ENCODE peak calls at places on chromosomes 3 and 15, in nine cellular contexts. Q is stimulated activated CD4-positive, alpha-beta T cell treated with anti-CD3 and anti-CD28 coated beads, Interleukin-2, amount 100 ng/mL, for 24 hours; S is fibroblast of the aortic adventitia; D is AG04450; F is NAMALWA; W is CD4-positive, CD25-positive, alpha-beta regulatory T cell; P is T-helper 2 cell; N is naive thymus-derived CD8-positive, alpha-beta T cell; J is ovary. V is an unnamed sample.

GRCh38 chr3:48067271-48067670 is 51.1 kb upstream of the MAP4 start:
- DNase-seq in Q (no peak), S (no peak), D (no peak), F (no peak), W (no peak), P (no peak), N (no peak), J (no peak), V (no peak)

GRCh38 chr15:58934114-58934447 is 602 bp upstream of the SLTM start:
- DNase-seq in Q (no peak), S (no peak), D (no peak), F (no peak), W (no peak), P (no peak), N (no peak), J (no peak), V (no peak)

GRCh38 chr3:73625124-73625665 is 454 bp upstream of the PDZRN3 start:
- DNase-seq in Q (no peak), S (peak), D (no peak), F (no peak), W (no peak), P (no peak), N (no peak), J (peak), V (no peak)

GRCh38 chr3:26622634-26623408 is at the start of gene LRRC3B:
- DNase-seq in Q (no peak), S (no peak), D (no peak), F (no peak), W (no peak), P (no peak), N (no peak), J (no peak), V (no peak)

GRCh38 chr3:133277813-133278212 is 122.0 kb upstream of the BFSP2 start:
- DNase-seq in Q (no peak), S (peak), D (no peak), F (no peak), W (no peak), P (no peak), N (no peak), J (no peak), V (no peak)

GRCh38 chr3:155352900-155353490 is 59.5 kb upstream of the STRIT1 start:
- DNase-seq in Q (no peak), S (peak), D (no peak), F (peak), W (no peak), P (no peak), N (no peak), J (no peak), V (no peak)

GRCh38 chr3:27721717-27722564 is at the start of gene EOMES:
- DNase-seq in Q (peak), S (peak), D (no peak), F (no peak), W (peak), P (peak), N (peak), J (no peak), V (no peak)

GRCh38 chr3:108030915-108031425 is 59.9 kb downstream of the CD47 start:
- DNase-seq in Q (no peak), S (no peak), D (no peak), F (no peak), W (no peak), P (no peak), N (no peak), J (no peak), V (no peak)

GRCh38 chr15:39195988-39196486 is 384.8 kb upstream of the THBS1 start:
- DNase-seq in Q (no peak), S (peak), D (no peak), F (peak), W (no peak), P (no peak), N (no peak), J (no peak), V (no peak)

GRCh38 chr15:29093696-29094343 is 175.8 kb downstream of the NSMCE3 start:
- DNase-seq in Q (no peak), S (no peak), D (no peak), F (no peak), W (no peak), P (no peak), N (no peak), J (no peak), V (no peak)

GRCh38 chr3:57164606-57165573 is at the start of gene IL17RD:
- DNase-seq in Q (peak), S (peak), D (peak), F (peak), W (peak), P (no peak), N (peak), J (peak), V (peak)

GRCh38 chr15:92097473-92098178 is 244.1 kb downstream of the SLCO3A1 start:
- DNase-seq in Q (peak), S (peak), D (peak), F (peak), W (peak), P (peak), N (peak), J (no peak), V (peak)

GRCh38 chr3:101070260-101071121 is 77.3 kb upstream of the ABI3BP start:
- DNase-seq in Q (peak), S (no peak), D (no peak), F (peak), W (peak), P (peak), N (peak), J (peak), V (no peak)

GRCh38 chr3:135155228-135155627 is 360.2 kb downstream of the EPHB1 start:
- DNase-seq in Q (no peak), S (no peak), D (no peak), F (no peak), W (no peak), P (no peak), N (no peak), J (no peak), V (no peak)

GRCh38 chr3:13452490-13453335 is 27.4 kb upstream of the HDAC11 start:
- DNase-seq in Q (peak), S (peak), D (peak), F (peak), W (peak), P (peak), N (peak), J (peak), V (no peak)

GRCh38 chr15:98799991-98800390 is 151.7 kb downstream of the IGF1R start:
- DNase-seq in Q (no peak), S (peak), D (no peak), F (no peak), W (no peak), P (no peak), N (no peak), J (no peak), V (no peak)

GRCh38 chr3:45608885-45609284 is 14.3 kb downstream of the LIMD1 start:
- DNase-seq in Q (no peak), S (peak), D (no peak), F (no peak), W (no peak), P (no peak), N (no peak), J (no peak), V (no peak)

GRCh38 chr3:13713396-13713795 is 164.5 kb downstream of the FBLN2 start:
- DNase-seq in Q (no peak), S (no peak), D (no peak), F (no peak), W (no peak), P (no peak), N (no peak), J (peak), V (no peak)

GRCh38 chr3:100928638-100929428 is 64.4 kb downstream of the ABI3BP start:
- DNase-seq in Q (no peak), S (peak), D (peak), F (no peak), W (no peak), P (no peak), N (no peak), J (no peak), V (no peak)

GRCh38 chr15:58447244-58448010 is 15.6 kb downstream of the LIPC start:
- DNase-seq in Q (no peak), S (peak), D (no peak), F (no peak), W (no peak), P (no peak), N (no peak), J (no peak), V (no peak)

GRCh38 chr3:194136519-194137313 is 768 bp downstream of the HES1 start:
- DNase-seq in Q (peak), S (peak), D (peak), F (peak), W (no peak), P (peak), N (peak), J (peak), V (no peak)

GRCh38 chr3:7707192-7707591 is 794.4 kb upstream of the LMCD1 start:
- DNase-seq in Q (no peak), S (no peak), D (no peak), F (no peak), W (no peak), P (no peak), N (no peak), J (no peak), V (no peak)

GRCh38 chr3:158731938-158732855 is at the start of gene RARRES1:
- DNase-seq in Q (peak), S (peak), D (no peak), F (no peak), W (peak), P (no peak), N (peak), J (peak), V (no peak)

GRCh38 chr3:169790687-169791429 is 17.7 kb downstream of the MYNN start:
- DNase-seq in Q (no peak), S (peak), D (no peak), F (no peak), W (no peak), P (no peak), N (no peak), J (no peak), V (no peak)

GRCh38 chr3:1954632-1955031 is 144.0 kb upstream of the CNTN4 start:
- DNase-seq in Q (no peak), S (no peak), D (no peak), F (no peak), W (no peak), P (no peak), N (no peak), J (no peak), V (no peak)

GRCh38 chr15:74305687-74306086 is 61.8 kb downstream of the CYP11A1 start:
- DNase-seq in Q (no peak), S (no peak), D (no peak), F (no peak), W (no peak), P (no peak), N (no peak), J (no peak), V (no peak)

GRCh38 chr15:48748535-48748934 is 62.3 kb downstream of the CEP152 start:
- DNase-seq in Q (no peak), S (peak), D (no peak), F (no peak), W (no peak), P (no peak), N (no peak), J (no peak), V (no peak)

GRCh38 chr3:126676919-126677705 is 22.2 kb upstream of the TXNRD3 start:
- DNase-seq in Q (no peak), S (peak), D (no peak), F (no peak), W (no peak), P (no peak), N (no peak), J (no peak), V (no peak)

GRCh38 chr15:68313501-68314390 is 36.2 kb downstream of the FEM1B start:
- DNase-seq in Q (no peak), S (no peak), D (no peak), F (no peak), W (no peak), P (no peak), N (no peak), J (peak), V (no peak)

GRCh38 chr15:95770191-95770590 is 560.3 kb upstream of the NR2F2 start:
- DNase-seq in Q (no peak), S (peak), D (no peak), F (no peak), W (no peak), P (no peak), N (no peak), J (no peak), V (no peak)

GRCh38 chr3:522888-523287 is 326.3 kb downstream of the CHL1 start:
- DNase-seq in Q (no peak), S (no peak), D (no peak), F (no peak), W (no peak), P (no peak), N (no peak), J (no peak), V (no peak)